ENCODE peak calls at places on chromosomes 12 and 14, in six cellular contexts. A, Q, U, T, R and F are unnamed samples.

GRCh38 chr14:94337274-94337673 is 14.1 kb upstream of the SERPINA6 start:
- DNase-seq in A (peak), Q (no peak), U (no peak), T (no peak), R (no peak), F (no peak)

GRCh38 chr12:104565606-104566243 is 109.0 kb downstream of the CHST11 start:
- DNase-seq in A (no peak), Q (no peak), U (no peak), T (no peak), R (no peak), F (no peak)

GRCh38 chr14:70416322-70416716 is 571 bp downstream of the SYNJ2BP start:
- DNase-seq in A (peak), Q (no peak), U (no peak), T (peak), R (no peak), F (no peak)

GRCh38 chr14:97218713-97219355 is 421.7 kb downstream of the VRK1 start:
- DNase-seq in A (no peak), Q (no peak), U (peak), T (no peak), R (no peak), F (peak)

GRCh38 chr12:68958337-68958736 is 25.4 kb upstream of the CPM start:
- DNase-seq in A (no peak), Q (no peak), U (no peak), T (no peak), R (no peak), F (no peak)

GRCh38 chr14:37343307-37344094 is 145.8 kb downstream of the MIPOL1 start:
- DNase-seq in A (no peak), Q (no peak), U (no peak), T (no peak), R (no peak), F (no peak)

GRCh38 chr12:14952295-14952995 is 9.0 kb downstream of the ARHGDIB start:
- DNase-seq in A (peak), Q (no peak), U (no peak), T (peak), R (no peak), F (peak)

GRCh38 chr12:110528277-110528839 is 26.2 kb downstream of the RAD9B start:
- DNase-seq in A (no peak), Q (no peak), U (no peak), T (no peak), R (no peak), F (no peak)

GRCh38 chr12:123139926-123140674 is 10.8 kb downstream of the PITPNM2 start:
- DNase-seq in A (peak), Q (no peak), U (peak), T (no peak), R (no peak), F (peak)

GRCh38 chr12:14779834-14780233 is 23.4 kb downstream of the WBP11 start:
- DNase-seq in A (no peak), Q (no peak), U (no peak), T (no peak), R (no peak), F (no peak)

GRCh38 chr12:79451988-79452387 is 238.8 kb downstream of the PAWR start:
- DNase-seq in A (peak), Q (peak), U (no peak), T (peak), R (peak), F (peak)

GRCh38 chr12:47282206-47282605 is 202.4 kb upstream of the AMIGO2 start:
- DNase-seq in A (no peak), Q (no peak), U (no peak), T (peak), R (no peak), F (no peak)

GRCh38 chr14:78595797-78596196 is 425.6 kb downstream of the NRXN3 start:
- DNase-seq in A (peak), Q (peak), U (peak), T (no peak), R (no peak), F (peak)

GRCh38 chr12:2271961-2272360 is 219.2 kb downstream of the CACNA1C start:
- DNase-seq in A (no peak), Q (no peak), U (no peak), T (no peak), R (no peak), F (no peak)

GRCh38 chr14:21913759-21914158 is 240.1 kb upstream of the OR4E1 start:
- DNase-seq in A (peak), Q (peak), U (peak), T (peak), R (peak), F (peak)

GRCh38 chr12:6684609-6685008 is 4.6 kb downstream of the ZNF384 start:
- DNase-seq in A (peak), Q (peak), U (peak), T (peak), R (no peak), F (peak)

GRCh38 chr12:26493656-26494055 is 298.3 kb downstream of the SSPN start:
- DNase-seq in A (peak), Q (no peak), U (no peak), T (peak), R (peak), F (no peak)

GRCh38 chr14:42011221-42011620 is 404.5 kb downstream of the LRFN5 start:
- DNase-seq in A (no peak), Q (no peak), U (no peak), T (no peak), R (no peak), F (no peak)

GRCh38 chr14:66404051-66404450 is 82.1 kb upstream of the CCDC196 start:
- DNase-seq in A (no peak), Q (no peak), U (no peak), T (no peak), R (no peak), F (no peak)

GRCh38 chr12:112219195-112219594 is 93.8 kb downstream of the TRAFD1 start:
- DNase-seq in A (no peak), Q (no peak), U (no peak), T (no peak), R (no peak), F (no peak)

GRCh38 chr12:80846930-80847329 is 90.8 kb downstream of the LIN7A start:
- DNase-seq in A (no peak), Q (no peak), U (no peak), T (no peak), R (no peak), F (no peak)

DNA sequence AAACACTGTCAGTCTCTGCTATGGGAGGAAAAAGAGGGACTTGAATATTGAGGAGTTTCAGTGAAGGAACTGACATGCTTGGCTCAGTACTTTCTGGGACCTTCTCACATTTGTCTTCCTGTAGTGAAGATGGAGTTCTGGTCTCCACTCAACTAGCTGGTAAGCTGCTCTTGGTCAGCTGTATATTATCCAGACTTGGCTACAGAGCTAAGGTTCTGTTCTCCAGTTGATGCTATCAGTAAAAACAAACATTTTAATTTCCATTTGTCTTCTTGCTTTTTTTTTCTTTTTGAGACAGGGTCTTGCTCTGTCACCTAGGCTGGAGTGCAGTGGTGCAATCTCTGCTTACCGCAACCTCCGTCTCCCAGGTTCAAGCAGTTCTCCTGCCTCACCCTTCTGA is 5.3 kb downstream of the RNF34 start:
- DNase-seq in A (no peak), Q (no peak), U (no peak), T (no peak), R (no peak), F (no peak)
- H3K27ac ChIP-seq in A (no peak), Q (no peak), U (no peak), T (no peak), R (no peak), F (no peak)

GRCh38 chr12:121238086-121238485 is 28.2 kb downstream of the P2RX4 start:
- DNase-seq in A (no peak), Q (no peak), U (no peak), T (no peak), R (no peak), F (no peak)

GRCh38 chr12:121239704-121240420 is 29.9 kb downstream of the P2RX4 start:
- DNase-seq in A (no peak), Q (no peak), U (no peak), T (peak), R (no peak), F (no peak)

GRCh38 chr12:121239335-121239678 is 29.4 kb downstream of the P2RX4 start:
- DNase-seq in A (no peak), Q (no peak), U (no peak), T (no peak), R (no peak), F (no peak)

GRCh38 chr12:121237415-121237814 is 27.5 kb downstream of the P2RX4 start:
- DNase-seq in A (no peak), Q (no peak), U (no peak), T (no peak), R (peak), F (no peak)

DNA sequence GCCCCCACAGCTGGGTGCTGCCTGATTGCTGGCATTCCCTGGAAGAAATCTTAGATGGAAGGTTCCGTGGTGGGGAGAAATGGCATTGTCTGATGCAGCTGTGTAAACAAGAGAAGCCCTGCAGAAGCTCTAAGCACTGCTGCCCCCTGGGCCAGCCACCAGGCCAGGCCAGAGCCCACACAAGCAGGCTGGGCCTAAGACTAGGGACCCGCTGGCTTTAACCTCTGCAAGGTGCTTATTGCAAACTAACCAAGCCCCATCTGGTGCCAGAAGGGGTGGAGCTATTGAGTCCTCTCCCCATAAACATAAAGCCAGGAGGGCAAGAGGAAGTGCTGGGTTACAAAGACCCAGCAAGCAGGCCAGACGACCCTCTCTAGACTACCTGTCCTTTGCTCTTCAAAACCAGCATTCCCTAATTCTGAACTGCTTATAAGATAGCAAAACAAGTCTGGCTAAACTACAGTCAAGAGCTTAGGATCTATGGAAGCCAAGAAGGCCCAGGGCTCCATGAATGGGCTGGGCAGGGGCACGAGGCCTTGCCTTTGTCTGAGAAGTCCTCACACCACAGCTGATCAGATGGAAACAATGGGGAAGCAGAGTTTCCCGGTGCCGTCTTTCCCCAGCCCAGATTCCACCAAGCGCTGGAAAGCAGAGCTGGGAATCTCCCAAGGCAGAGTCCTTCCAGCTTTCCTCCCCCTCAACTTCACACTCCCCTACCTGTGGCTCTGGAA is 28.8 kb downstream of the P2RX4 start:
- DNase-seq in A (no peak), Q (peak), U (peak), T (no peak), R (peak), F (no peak)
- H3K27ac ChIP-seq in A (no peak), Q (peak), U (peak), T (no peak), R (peak), F (peak)

GRCh38 chr14:103695331-103696026 is 19.8 kb downstream of the XRCC3 start:
- DNase-seq in A (no peak), Q (no peak), U (no peak), T (no peak), R (no peak), F (no peak)
- H3K27ac ChIP-seq in A (no peak), Q (no peak), U (peak), T (no peak), R (no peak), F (peak)

DNA sequence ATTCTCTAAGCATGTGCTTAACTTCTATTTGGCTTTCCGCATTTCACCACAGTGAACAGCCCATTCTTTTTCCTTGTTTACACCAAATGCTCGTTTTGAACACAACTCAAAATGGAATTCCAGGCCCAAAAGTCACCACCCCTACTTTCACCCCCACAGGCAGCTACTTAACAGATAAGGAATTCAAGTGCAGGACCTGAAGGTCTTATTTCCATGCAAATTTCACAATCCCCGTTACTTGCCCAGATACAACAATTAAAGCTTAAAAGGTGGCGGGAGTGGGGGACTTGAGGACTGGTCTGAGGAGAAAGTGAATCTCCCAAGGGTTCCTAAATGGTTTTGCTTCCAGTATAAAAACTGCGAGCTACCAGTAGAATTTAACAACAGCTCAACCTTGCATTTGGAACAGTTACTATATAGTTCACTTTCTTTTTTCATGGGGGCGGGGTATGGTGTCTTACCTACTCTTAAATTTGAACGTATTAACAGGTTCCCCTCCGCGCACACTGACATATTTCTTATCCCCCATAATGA is 3.7 kb downstream of the USP44 start:
- DNase-seq in A (no peak), Q (no peak), U (peak), T (peak), R (no peak), F (no peak)
- H3K27ac ChIP-seq in A (no peak), Q (no peak), U (peak), T (no peak), R (peak), F (no peak)

GRCh38 chr14:93051600-93052546 is 63.9 kb downstream of the ITPK1 start:
- DNase-seq in A (no peak), Q (no peak), U (peak), T (no peak), R (no peak), F (no peak)

GRCh38 chr14:93050761-93051160 is 65.0 kb downstream of the ITPK1 start:
- DNase-seq in A (no peak), Q (no peak), U (no peak), T (no peak), R (no peak), F (no peak)

GRCh38 chr14:93048843-93049242 is 66.9 kb downstream of the ITPK1 start:
- DNase-seq in A (no peak), Q (no peak), U (no peak), T (no peak), R (no peak), F (no peak)

GRCh38 chr14:93049295-93049694 is 66.4 kb downstream of the ITPK1 start:
- DNase-seq in A (no peak), Q (no peak), U (no peak), T (no peak), R (no peak), F (peak)

DNA sequence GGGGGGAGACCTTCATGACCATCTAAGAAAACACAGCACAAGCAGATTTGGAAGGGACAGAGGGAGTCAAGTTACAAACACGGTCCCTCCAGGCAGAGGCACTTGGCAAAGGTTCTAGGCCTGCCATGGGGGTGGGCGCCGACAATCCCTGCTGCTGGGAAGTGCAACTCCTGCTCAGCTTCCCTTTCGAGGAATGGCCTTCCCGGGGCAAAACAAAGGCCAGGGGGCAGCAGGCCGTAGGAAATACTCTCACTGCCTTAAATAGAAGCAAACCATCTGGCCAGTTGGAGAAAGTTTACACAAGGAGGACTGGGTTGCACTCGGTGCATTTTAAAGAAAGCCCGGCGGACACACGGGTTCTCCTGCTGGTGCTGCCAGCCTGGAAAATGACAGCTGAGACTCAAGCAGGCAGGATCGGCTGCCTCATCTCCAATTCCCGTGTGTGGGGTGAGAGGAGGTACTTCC is 65.8 kb downstream of the ITPK1 start:
- DNase-seq in A (no peak), Q (no peak), U (peak), T (no peak), R (no peak), F (no peak)
- H3K27ac ChIP-seq in A (no peak), Q (peak), U (no peak), T (no peak), R (no peak), F (peak)

GRCh38 chr12:116093915-116094314 is 183.6 kb downstream of the MED13L start:
- DNase-seq in A (no peak), Q (no peak), U (no peak), T (no peak), R (no peak), F (no peak)

GRCh38 chr12:116092162-116092561 is 185.3 kb downstream of the MED13L start:
- DNase-seq in A (no peak), Q (no peak), U (no peak), T (no peak), R (no peak), F (no peak)

GRCh38 chr12:116096874-116097273 is 180.6 kb downstream of the MED13L start:
- DNase-seq in A (no peak), Q (no peak), U (no peak), T (peak), R (no peak), F (no peak)

GRCh38 chr12:116092776-116093175 is 184.7 kb downstream of the MED13L start:
- DNase-seq in A (no peak), Q (no peak), U (no peak), T (no peak), R (no peak), F (no peak)

DNA sequence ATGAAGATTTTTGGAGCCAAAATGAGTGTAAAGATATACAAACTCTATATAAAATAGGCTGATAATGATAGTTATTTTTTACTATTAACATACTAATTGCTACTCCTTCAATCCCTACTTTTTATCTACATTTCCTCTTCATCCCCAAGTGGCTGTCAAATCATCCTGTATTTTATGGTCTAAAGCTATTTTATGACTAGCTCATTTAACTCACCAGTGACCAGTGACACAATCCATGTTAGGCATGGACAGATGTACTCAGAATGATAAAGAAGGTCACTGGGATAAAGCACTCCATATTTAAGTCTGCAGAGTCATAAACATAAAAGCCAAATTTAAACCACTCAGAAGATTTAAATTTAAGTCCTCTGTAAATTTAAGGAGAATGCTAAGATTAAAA is 183.0 kb downstream of the MED13L start:
- DNase-seq in A (no peak), Q (no peak), U (no peak), T (no peak), R (no peak), F (no peak)
- H3K27ac ChIP-seq in A (no peak), Q (no peak), U (no peak), T (no peak), R (no peak), F (no peak)

GRCh38 chr14:64732536-64733120 is 28.4 kb downstream of the PLEKHG3 start:
- DNase-seq in A (no peak), Q (no peak), U (no peak), T (no peak), R (no peak), F (no peak)
- H3K27ac ChIP-seq in A (no peak), Q (no peak), U (no peak), T (no peak), R (no peak), F (no peak)

GRCh38 chr14:91270619-91271018 is 26.1 kb upstream of the GPR68 start:
- DNase-seq in A (no peak), Q (no peak), U (no peak), T (no peak), R (no peak), F (no peak)
- H3K27ac ChIP-seq in A (no peak), Q (no peak), U (no peak), T (no peak), R (no peak), F (no peak)

GRCh38 chr14:80695869-80696268 is 245.7 kb downstream of the CEP128 start:
- DNase-seq in A (no peak), Q (no peak), U (no peak), T (no peak), R (no peak), F (no peak)

DNA sequence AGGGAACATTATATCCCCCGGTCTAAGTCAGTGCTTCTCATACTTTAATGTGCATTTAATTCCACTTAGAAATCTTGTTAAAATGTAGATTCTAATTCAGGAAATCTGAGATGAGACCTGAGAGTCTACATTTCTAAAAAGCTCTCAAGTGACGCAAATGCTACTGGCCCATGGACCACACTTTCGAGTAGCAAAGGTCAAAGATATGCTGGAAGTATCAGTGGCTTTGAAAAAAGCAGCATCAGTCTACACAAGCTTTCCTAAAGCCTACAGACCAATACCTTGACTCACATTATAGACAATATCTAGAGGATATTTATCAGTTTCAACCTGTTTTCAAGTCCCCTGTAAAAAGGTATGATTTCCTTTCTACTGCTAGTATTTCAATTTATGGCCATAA is 248.6 kb downstream of the CEP128 start:
- DNase-seq in A (no peak), Q (no peak), U (no peak), T (no peak), R (no peak), F (no peak)
- H3K27ac ChIP-seq in A (no peak), Q (no peak), U (no peak), T (no peak), R (no peak), F (no peak)